ENCODE peak calls at places on chromosomes 2 and 18, in ten cellular contexts. One of them, this sample, is unnamed.

GRCh38 chr2:226794751-226795171 is 4.9 kb downstream of the IRS1 start:
- DNase-seq in right lobe of liver: no peak
- DNase-seq in naive thymus-derived CD4-positive, alpha-beta T cell: no peak
- DNase-seq in ovary: peak; percentile 54
- DNase-seq in uterus: peak; percentile 52
- DNase-seq in foreskin fibroblast: peak; percentile 80
- DNase-seq in mucosa of descending colon: no peak
- DNase-seq in tibial nerve: no peak
- DNase-seq in A549: peak; percentile 61
- DNase-seq in fibroblast of lung: peak; percentile 90
- DNase-seq in this sample: no peak

GRCh38 chr2:126244937-126245336 is 411.0 kb upstream of the GYPC start:
- DNase-seq in ovary: no peak
- DNase-seq in uterus: no peak
- DNase-seq in mucosa of descending colon: peak; percentile 35
- DNase-seq in fibroblast of lung: peak; percentile 27
- DNase-seq in naive thymus-derived CD4-positive, alpha-beta T cell: peak; percentile 9
- DNase-seq in right lobe of liver: peak; percentile 57
- DNase-seq in A549: peak; percentile 59
- DNase-seq in tibial nerve: peak; percentile 57
- DNase-seq in foreskin fibroblast: no peak
- DNase-seq in this sample: peak; percentile 62

GRCh38 chr18:39692367-39693011 is 2126.9 kb upstream of the CELF4 start:
- DNase-seq in foreskin fibroblast: no peak
- DNase-seq in right lobe of liver: no peak
- DNase-seq in mucosa of descending colon: no peak
- DNase-seq in tibial nerve: no peak
- DNase-seq in ovary: no peak
- DNase-seq in uterus: no peak
- DNase-seq in A549: no peak
- DNase-seq in naive thymus-derived CD4-positive, alpha-beta T cell: no peak
- DNase-seq in fibroblast of lung: no peak
- DNase-seq in this sample: no peak

GRCh38 chr18:74520096-74520833 is 14.0 kb upstream of the CNDP1 start:
- DNase-seq in right lobe of liver: no peak
- DNase-seq in naive thymus-derived CD4-positive, alpha-beta T cell: no peak
- DNase-seq in mucosa of descending colon: peak; percentile 10
- DNase-seq in tibial nerve: no peak
- DNase-seq in fibroblast of lung: no peak
- DNase-seq in ovary: no peak
- DNase-seq in foreskin fibroblast: no peak
- DNase-seq in uterus: no peak
- DNase-seq in A549: no peak
- DNase-seq in this sample: no peak

GRCh38 chr18:24369420-24369819 is 28.2 kb downstream of the OSBPL1A start:
- DNase-seq in naive thymus-derived CD4-positive, alpha-beta T cell: no peak
- DNase-seq in foreskin fibroblast: peak; percentile 33
- DNase-seq in fibroblast of lung: no peak
- DNase-seq in mucosa of descending colon: no peak
- DNase-seq in A549: no peak
- DNase-seq in tibial nerve: no peak
- DNase-seq in right lobe of liver: no peak
- DNase-seq in uterus: no peak
- DNase-seq in ovary: no peak
- DNase-seq in this sample: no peak

GRCh38 chr2:65367517-65367916 is 64.9 kb downstream of the SPRED2 start:
- DNase-seq in ovary: no peak
- DNase-seq in A549: peak; percentile 88
- DNase-seq in tibial nerve: no peak
- DNase-seq in mucosa of descending colon: no peak
- DNase-seq in right lobe of liver: no peak
- DNase-seq in naive thymus-derived CD4-positive, alpha-beta T cell: no peak
- DNase-seq in uterus: peak; percentile 60
- DNase-seq in fibroblast of lung: peak; percentile 93
- DNase-seq in foreskin fibroblast: peak; percentile 99
- DNase-seq in this sample: no peak

GRCh38 chr2:106579750-106580197 is 92.6 kb downstream of the CD8B2 start:
- DNase-seq in A549: no peak
- DNase-seq in right lobe of liver: peak; percentile 41
- DNase-seq in naive thymus-derived CD4-positive, alpha-beta T cell: no peak
- DNase-seq in tibial nerve: no peak
- DNase-seq in uterus: no peak
- DNase-seq in ovary: no peak
- DNase-seq in foreskin fibroblast: no peak
- DNase-seq in fibroblast of lung: no peak
- DNase-seq in mucosa of descending colon: no peak
- DNase-seq in this sample: no peak

GRCh38 chr2:192741889-192742288 is 547.2 kb upstream of the TMEFF2 start:
- DNase-seq in A549: peak; percentile 18
- DNase-seq in uterus: no peak
- DNase-seq in naive thymus-derived CD4-positive, alpha-beta T cell: no peak
- DNase-seq in tibial nerve: no peak
- DNase-seq in ovary: no peak
- DNase-seq in right lobe of liver: no peak
- DNase-seq in mucosa of descending colon: no peak
- DNase-seq in foreskin fibroblast: no peak
- DNase-seq in fibroblast of lung: no peak
- DNase-seq in this sample: no peak

GRCh38 chr2:238955648-238956531 is 108.0 kb downstream of the TWIST2 start:
- DNase-seq in naive thymus-derived CD4-positive, alpha-beta T cell: no peak
- DNase-seq in A549: no peak
- DNase-seq in right lobe of liver: no peak
- DNase-seq in uterus: peak; percentile 17
- DNase-seq in fibroblast of lung: no peak
- DNase-seq in foreskin fibroblast: peak; percentile 81
- DNase-seq in ovary: no peak
- DNase-seq in mucosa of descending colon: no peak
- DNase-seq in tibial nerve: no peak
- DNase-seq in this sample: no peak

GRCh38 chr18:36476433-36476832 is 178.9 kb downstream of the FHOD3 start:
- DNase-seq in fibroblast of lung: no peak
- DNase-seq in uterus: no peak
- DNase-seq in ovary: no peak
- DNase-seq in foreskin fibroblast: no peak
- DNase-seq in mucosa of descending colon: no peak
- DNase-seq in right lobe of liver: no peak
- DNase-seq in tibial nerve: no peak
- DNase-seq in naive thymus-derived CD4-positive, alpha-beta T cell: no peak
- DNase-seq in A549: no peak
- DNase-seq in this sample: no peak

GRCh38 chr18:36481201-36481657 is 183.7 kb downstream of the FHOD3 start:
- DNase-seq in tibial nerve: no peak
- DNase-seq in ovary: no peak
- DNase-seq in naive thymus-derived CD4-positive, alpha-beta T cell: no peak
- DNase-seq in foreskin fibroblast: no peak
- DNase-seq in fibroblast of lung: no peak
- DNase-seq in uterus: no peak
- DNase-seq in mucosa of descending colon: no peak
- DNase-seq in right lobe of liver: no peak
- DNase-seq in A549: no peak
- DNase-seq in this sample: no peak

GRCh38 chr18:36485772-36486171 is 188.3 kb downstream of the FHOD3 start:
- DNase-seq in naive thymus-derived CD4-positive, alpha-beta T cell: no peak
- DNase-seq in uterus: no peak
- DNase-seq in right lobe of liver: no peak
- DNase-seq in mucosa of descending colon: no peak
- DNase-seq in A549: no peak
- DNase-seq in fibroblast of lung: no peak
- DNase-seq in foreskin fibroblast: no peak
- DNase-seq in tibial nerve: no peak
- DNase-seq in ovary: no peak
- DNase-seq in this sample: no peak

GRCh38 chr18:36477776-36478175 is 180.3 kb downstream of the FHOD3 start:
- DNase-seq in ovary: no peak
- DNase-seq in fibroblast of lung: no peak
- DNase-seq in right lobe of liver: no peak
- DNase-seq in foreskin fibroblast: no peak
- DNase-seq in naive thymus-derived CD4-positive, alpha-beta T cell: no peak
- DNase-seq in uterus: no peak
- DNase-seq in mucosa of descending colon: no peak
- DNase-seq in A549: no peak
- DNase-seq in tibial nerve: no peak
- DNase-seq in this sample: no peak

GRCh38 chr18:36481935-36482334 is 184.4 kb downstream of the FHOD3 start:
- DNase-seq in ovary: no peak
- DNase-seq in naive thymus-derived CD4-positive, alpha-beta T cell: no peak
- DNase-seq in right lobe of liver: no peak
- DNase-seq in foreskin fibroblast: no peak
- DNase-seq in uterus: no peak
- DNase-seq in A549: no peak
- DNase-seq in mucosa of descending colon: no peak
- DNase-seq in tibial nerve: no peak
- DNase-seq in fibroblast of lung: no peak
- DNase-seq in this sample: no peak
- H3K4me3 ChIP-seq in ovary: no peak overlapping the region
- H3K4me3 ChIP-seq in naive thymus-derived CD4-positive, alpha-beta T cell: no peak overlapping the region
- H3K4me3 ChIP-seq in right lobe of liver: no peak overlapping the region
- H3K4me3 ChIP-seq in foreskin fibroblast: no peak overlapping the region
- H3K4me3 ChIP-seq in uterus: no peak overlapping the region
- H3K4me3 ChIP-seq in A549: no peak overlapping the region
- H3K4me3 ChIP-seq in mucosa of descending colon: no peak overlapping the region
- H3K4me3 ChIP-seq in tibial nerve: no peak overlapping the region
- H3K4me3 ChIP-seq in fibroblast of lung: no peak overlapping the region
- H3K4me3 ChIP-seq in this sample: no peak overlapping the region

GRCh38 chr2:240959941-240960308 is 38.5 kb upstream of the SNED1 start:
- DNase-seq in uterus: no peak
- DNase-seq in right lobe of liver: no peak
- DNase-seq in A549: no peak
- DNase-seq in naive thymus-derived CD4-positive, alpha-beta T cell: no peak
- DNase-seq in mucosa of descending colon: peak; percentile 22
- DNase-seq in tibial nerve: peak; percentile 6
- DNase-seq in ovary: no peak
- DNase-seq in foreskin fibroblast: no peak
- DNase-seq in fibroblast of lung: no peak
- DNase-seq in this sample: no peak

GRCh38 chr2:240960309-240960962 is 38.0 kb upstream of the SNED1 start:
- DNase-seq in uterus: peak; percentile 79
- DNase-seq in tibial nerve: peak; percentile 36
- DNase-seq in foreskin fibroblast: peak; percentile 82
- DNase-seq in right lobe of liver: peak; percentile 62
- DNase-seq in fibroblast of lung: peak; percentile 97
- DNase-seq in mucosa of descending colon: peak; percentile 58
- DNase-seq in naive thymus-derived CD4-positive, alpha-beta T cell: no peak
- DNase-seq in ovary: peak; percentile 95
- DNase-seq in A549: no peak
- DNase-seq in this sample: no peak

GRCh38 chr2:240961878-240962277 is 36.5 kb upstream of the SNED1 start:
- DNase-seq in tibial nerve: peak; percentile 4
- DNase-seq in naive thymus-derived CD4-positive, alpha-beta T cell: no peak
- DNase-seq in foreskin fibroblast: no peak
- DNase-seq in mucosa of descending colon: peak; percentile 30
- DNase-seq in ovary: no peak
- DNase-seq in right lobe of liver: no peak
- DNase-seq in fibroblast of lung: no peak
- DNase-seq in A549: no peak
- DNase-seq in uterus: peak; percentile 54
- DNase-seq in this sample: no peak

GRCh38 chr2:240962371-240963064 is 35.9 kb upstream of the SNED1 start:
- DNase-seq in A549: no peak
- DNase-seq in mucosa of descending colon: peak; percentile 64
- DNase-seq in right lobe of liver: peak; percentile 72
- DNase-seq in uterus: peak; percentile 89
- DNase-seq in ovary: peak; percentile 94
- DNase-seq in fibroblast of lung: peak; percentile 95
- DNase-seq in naive thymus-derived CD4-positive, alpha-beta T cell: no peak
- DNase-seq in tibial nerve: peak; percentile 52
- DNase-seq in foreskin fibroblast: peak; percentile 56
- DNase-seq in this sample: no peak

GRCh38 chr2:240960963-240961876 is 37.2 kb upstream of the SNED1 start:
- DNase-seq in naive thymus-derived CD4-positive, alpha-beta T cell: no peak
- DNase-seq in right lobe of liver: no peak
- DNase-seq in tibial nerve: peak; percentile 11
- DNase-seq in mucosa of descending colon: peak; percentile 25
- DNase-seq in uterus: no peak
- DNase-seq in fibroblast of lung: peak; percentile 12
- DNase-seq in foreskin fibroblast: peak; percentile 58
- DNase-seq in ovary: no peak
- DNase-seq in A549: no peak
- DNase-seq in this sample: no peak
- H3K4me3 ChIP-seq in naive thymus-derived CD4-positive, alpha-beta T cell: no peak overlapping the region
- H3K4me3 ChIP-seq in right lobe of liver: no peak overlapping the region
- H3K4me3 ChIP-seq in tibial nerve: no peak overlapping the region
- H3K4me3 ChIP-seq in mucosa of descending colon: no peak overlapping the region
- H3K4me3 ChIP-seq in uterus: no peak overlapping the region
- H3K4me3 ChIP-seq in fibroblast of lung: no peak overlapping the region
- H3K4me3 ChIP-seq in foreskin fibroblast: no peak overlapping the region
- H3K4me3 ChIP-seq in ovary: no peak overlapping the region
- H3K4me3 ChIP-seq in A549: no peak overlapping the region
- H3K4me3 ChIP-seq in this sample: no peak overlapping the region

GRCh38 chr2:36458106-36458505 is 102.5 kb downstream of the CRIM1 start:
- DNase-seq in ovary: no peak
- DNase-seq in tibial nerve: no peak
- DNase-seq in uterus: no peak
- DNase-seq in mucosa of descending colon: no peak
- DNase-seq in fibroblast of lung: no peak
- DNase-seq in foreskin fibroblast: no peak
- DNase-seq in right lobe of liver: no peak
- DNase-seq in naive thymus-derived CD4-positive, alpha-beta T cell: no peak
- DNase-seq in A549: no peak
- DNase-seq in this sample: no peak

GRCh38 chr2:36455788-36456187 is 100.2 kb downstream of the CRIM1 start:
- DNase-seq in uterus: no peak
- DNase-seq in tibial nerve: no peak
- DNase-seq in foreskin fibroblast: peak; percentile 69
- DNase-seq in A549: no peak
- DNase-seq in mucosa of descending colon: no peak
- DNase-seq in fibroblast of lung: no peak
- DNase-seq in ovary: no peak
- DNase-seq in right lobe of liver: no peak
- DNase-seq in naive thymus-derived CD4-positive, alpha-beta T cell: no peak
- DNase-seq in this sample: no peak

GRCh38 chr2:36455011-36455410 is 99.4 kb downstream of the CRIM1 start:
- DNase-seq in right lobe of liver: no peak
- DNase-seq in naive thymus-derived CD4-positive, alpha-beta T cell: no peak
- DNase-seq in foreskin fibroblast: peak; percentile 40
- DNase-seq in A549: no peak
- DNase-seq in tibial nerve: no peak
- DNase-seq in ovary: no peak
- DNase-seq in mucosa of descending colon: no peak
- DNase-seq in fibroblast of lung: no peak
- DNase-seq in uterus: no peak
- DNase-seq in this sample: no peak

GRCh38 chr2:36453652-36454051 is 98.1 kb downstream of the CRIM1 start:
- DNase-seq in mucosa of descending colon: no peak
- DNase-seq in foreskin fibroblast: peak; percentile 52
- DNase-seq in tibial nerve: no peak
- DNase-seq in naive thymus-derived CD4-positive, alpha-beta T cell: no peak
- DNase-seq in ovary: no peak
- DNase-seq in A549: no peak
- DNase-seq in right lobe of liver: no peak
- DNase-seq in uterus: no peak
- DNase-seq in fibroblast of lung: peak; percentile 47
- DNase-seq in this sample: no peak

GRCh38 chr2:36456227-36456788 is 100.7 kb downstream of the CRIM1 start:
- DNase-seq in A549: no peak
- DNase-seq in fibroblast of lung: peak; percentile 86
- DNase-seq in right lobe of liver: no peak
- DNase-seq in naive thymus-derived CD4-positive, alpha-beta T cell: no peak
- DNase-seq in ovary: peak; percentile 79
- DNase-seq in mucosa of descending colon: peak; percentile 58
- DNase-seq in uterus: peak; percentile 47
- DNase-seq in foreskin fibroblast: peak; percentile 89
- DNase-seq in tibial nerve: peak; percentile 58
- DNase-seq in this sample: no peak
- H3K4me3 ChIP-seq in A549: no peak overlapping the region
- H3K4me3 ChIP-seq in fibroblast of lung: no peak overlapping the region
- H3K4me3 ChIP-seq in right lobe of liver: no peak overlapping the region
- H3K4me3 ChIP-seq in naive thymus-derived CD4-positive, alpha-beta T cell: no peak overlapping the region
- H3K4me3 ChIP-seq in ovary: no peak overlapping the region
- H3K4me3 ChIP-seq in mucosa of descending colon: no peak overlapping the region
- H3K4me3 ChIP-seq in uterus: peak overlapping the region; percentile 1
- H3K4me3 ChIP-seq in foreskin fibroblast: peak overlapping the region; percentile 25
- H3K4me3 ChIP-seq in tibial nerve: no peak overlapping the region
- H3K4me3 ChIP-seq in this sample: no peak overlapping the region

GRCh38 chr2:173077506-173078177 is 2.0 kb downstream of the MAP3K20 start:
- DNase-seq in right lobe of liver: no peak
- DNase-seq in mucosa of descending colon: no peak
- DNase-seq in A549: no peak
- DNase-seq in naive thymus-derived CD4-positive, alpha-beta T cell: no peak
- DNase-seq in fibroblast of lung: peak; percentile 90
- DNase-seq in uterus: no peak
- DNase-seq in foreskin fibroblast: peak; percentile 64
- DNase-seq in ovary: no peak
- DNase-seq in tibial nerve: no peak
- DNase-seq in this sample: no peak
- H3K4me3 ChIP-seq in right lobe of liver: peak overlapping the region; percentile 72
- H3K4me3 ChIP-seq in mucosa of descending colon: no peak overlapping the region
- H3K4me3 ChIP-seq in A549: peak overlapping the region; percentile 88
- H3K4me3 ChIP-seq in naive thymus-derived CD4-positive, alpha-beta T cell: no peak overlapping the region
- H3K4me3 ChIP-seq in fibroblast of lung: peak overlapping the region; percentile 76
- H3K4me3 ChIP-seq in uterus: peak overlapping the region; percentile 74
- H3K4me3 ChIP-seq in foreskin fibroblast: peak overlapping the region; percentile 81
- H3K4me3 ChIP-seq in ovary: peak overlapping the region; percentile 69
- H3K4me3 ChIP-seq in tibial nerve: no peak overlapping the region
- H3K4me3 ChIP-seq in this sample: no peak overlapping the region

This sample was measured in GM12865.